ENCODE peak calls at places on chromosomes 1 and 21, in four cellular contexts. Z is H1, G is K562, Y is HepG2. L is an unnamed sample. For H3K79me2, the result is how much of the 10 kb centered on the place peaks cover.

GRCh38 chr1:213982814-213983588 is 4.8 kb upstream of the PROX1 start:
- DNase-seq in Z (peak), G (no peak), Y (no peak), L (peak)

GRCh38 chr1:220528679-220529529 is 968 bp downstream of the MARK1 start:
- DNase-seq in Z (peak), G (no peak), Y (no peak), L (peak)

GRCh38 chr1:211939876-211940468 is 95.4 kb downstream of the INTS7 start:
- DNase-seq in Z (no peak), G (no peak), Y (no peak), L (no peak)

GRCh38 chr21:38831526-38832467 is 26.1 kb downstream of the ETS2 start:
- DNase-seq in Z (no peak), G (no peak), Y (peak), L (peak)

GRCh38 chr1:33928256-33928655 is 64.4 kb downstream of the HMGB4 start:
- DNase-seq in Z (no peak), G (no peak), Y (no peak), L (no peak)

GRCh38 chr1:10252508-10252907 is 42.1 kb downstream of the KIF1B start:
- DNase-seq in Z (no peak), G (no peak), Y (peak), L (no peak)

GRCh38 chr1:226604846-226605572 is 56.4 kb downstream of the STUM start:
- DNase-seq in Z (no peak), G (no peak), Y (no peak), L (no peak)

GRCh38 chr1:219798283-219799030 is 129.9 kb downstream of the SLC30A10 start:
- DNase-seq in Z (no peak), G (no peak), Y (no peak), L (no peak)

GRCh38 chr21:34762761-34763160 is 94.0 kb downstream of the CLIC6 start:
- DNase-seq in Z (no peak), G (no peak), Y (no peak), L (no peak)

GRCh38 chr1:55444660-55445059 is 229.5 kb upstream of the USP24 start:
- DNase-seq in Z (no peak), G (no peak), Y (no peak), L (no peak)

GRCh38 chr1:243731301-243731891 is 118.6 kb downstream of the AKT3 start:
- DNase-seq in Z (no peak), G (no peak), Y (no peak), L (peak)

GRCh38 chr1:200966934-200967333 is 56.6 kb downstream of the KIF21B start:
- DNase-seq in Z (no peak), G (no peak), Y (no peak), L (no peak)

GRCh38 chr1:204560590-204560989 is 44.4 kb downstream of the MDM4 start:
- DNase-seq in Z (no peak), G (no peak), Y (no peak), L (no peak)

GRCh38 chr1:55230654-55231053 is 15.5 kb upstream of the USP24 start:
- DNase-seq in Z (no peak), G (no peak), Y (no peak), L (no peak)

GRCh38 chr1:235997049-235997448 is 67.8 kb downstream of the NID1 start:
- DNase-seq in Z (no peak), G (no peak), Y (no peak), L (no peak)

GRCh38 chr1:39105061-39105840 is 79.1 kb downstream of the NDUFS5 start:
- DNase-seq in Z (peak), G (peak), Y (no peak), L (peak)

GRCh38 chr1:8604041-8604942 is 213.1 kb downstream of the RERE start:
- DNase-seq in Z (no peak), G (no peak), Y (no peak), L (no peak)

GRCh38 chr1:33680281-33680840 is 183.5 kb upstream of the HMGB4 start:
- DNase-seq in Z (no peak), G (no peak), Y (no peak), L (no peak)

GRCh38 chr21:45386728-45387371 is 18.1 kb upstream of the COL18A1 start:
- DNase-seq in Z (no peak), G (no peak), Y (no peak), L (peak)

GRCh38 chr1:231216515-231216914 is 24.5 kb upstream of the GNPAT start:
- DNase-seq in Z (no peak), G (no peak), Y (no peak), L (no peak)

GRCh38 chr1:161440312-161440894 is 64.9 kb upstream of the FCGR2A start:
- DNase-seq in Z (peak), G (peak), Y (peak), L (peak)

GRCh38 chr21:32719085-32719484 is 8.7 kb downstream of the SYNJ1 start:
- DNase-seq in Z (no peak), G (no peak), Y (no peak), L (no peak)

GRCh38 chr1:96306809-96307208 is 414.8 kb upstream of the PTBP2 start:
- DNase-seq in Z (no peak), G (no peak), Y (no peak), L (no peak)

GRCh38 chr1:8518490-8518801 is 200.5 kb downstream of the SLC45A1 start:
- DNase-seq in Z (no peak), G (no peak), Y (no peak), L (no peak)

GRCh38 chr1:31497601-31498000 is 78.7 kb upstream of the TINAGL1 start:
- DNase-seq in Z (no peak), G (no peak), Y (no peak), L (no peak)

GRCh38 chr21:41258617-41259016 is 58.0 kb upstream of the FAM3B start:
- DNase-seq in Z (no peak), G (no peak), Y (no peak), L (no peak)

GRCh38 chr1:186882372-186883134 is 53.8 kb downstream of the PLA2G4A start:
- DNase-seq in Z (no peak), G (no peak), Y (no peak), L (no peak)

DNA sequence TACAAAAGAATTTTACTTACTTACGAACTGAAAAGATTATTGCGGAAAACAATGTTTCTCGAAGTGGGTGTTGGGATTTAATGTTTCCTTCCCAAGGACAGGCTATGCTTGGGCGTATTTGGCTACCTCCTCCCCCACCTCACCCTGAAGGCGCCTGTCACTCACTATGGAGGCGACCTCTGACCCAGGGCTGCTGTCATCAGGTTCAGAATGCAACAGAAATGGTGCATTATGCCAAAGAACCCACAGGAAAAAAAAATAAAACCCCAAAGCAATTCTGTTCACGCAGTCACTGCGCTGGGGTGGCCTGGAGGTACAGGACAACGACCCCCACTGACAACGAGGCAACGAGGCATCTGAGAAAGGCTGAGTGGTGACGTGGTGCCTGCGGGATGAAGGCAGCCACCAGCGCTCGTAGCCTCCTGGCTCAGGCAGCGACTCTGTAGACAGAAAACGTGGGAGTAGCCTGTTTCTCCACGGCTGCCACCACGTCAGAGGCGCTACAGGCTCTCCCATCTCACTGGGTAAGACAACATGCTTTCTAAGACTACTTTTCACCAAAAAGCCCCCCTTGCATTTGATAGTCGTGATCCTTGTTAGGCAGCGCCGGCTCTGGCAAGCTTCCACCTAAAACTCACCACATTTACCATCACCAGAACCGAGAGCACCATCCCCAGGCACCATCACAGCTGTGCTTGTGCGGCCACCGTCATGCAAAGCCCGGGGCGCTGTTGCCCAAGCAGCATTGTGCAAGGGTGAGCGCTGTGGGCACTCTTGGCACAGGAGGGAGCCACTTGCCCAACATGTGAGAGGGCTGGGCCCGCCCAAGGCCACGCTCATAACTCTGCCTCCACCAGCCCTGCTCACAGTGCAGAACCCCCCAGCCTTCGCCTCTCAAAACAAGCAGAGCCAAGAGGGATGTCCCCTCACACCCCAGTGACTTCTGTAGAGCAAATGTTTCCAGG is 14.3 kb downstream of the NADK start:
- DNase-seq in Z (no peak), G (no peak), Y (no peak), L (no peak)
- H3K79me2 ChIP-seq in Z (under half), G (half or more), Y (under half), L (under half)

GRCh38 chr21:28729887-28730286 is 262.8 kb downstream of the LTN1 start:
- DNase-seq in Z (no peak), G (no peak), Y (no peak), L (no peak)
- TF ChIP-seq JUN in Z (no peak), G (no peak), Y (no peak), L (no peak)

GRCh38 chr1:91863498-91863897 is 22.5 kb downstream of the TGFBR3 start:
- DNase-seq in Z (no peak), G (no peak), Y (no peak), L (no peak)
- H3K79me2 ChIP-seq in Z (under half), G (under half), Y (half or more), L (under half)

GRCh38 chr1:209670441-209671082 is 4.7 kb upstream of the G0S2 start:
- DNase-seq in Z (no peak), G (no peak), Y (no peak), L (no peak)

GRCh38 chr1:209662879-209663327 is 10.7 kb upstream of the LAMB3 start:
- DNase-seq in Z (no peak), G (no peak), Y (no peak), L (no peak)

GRCh38 chr1:209672705-209673630 is 2.2 kb upstream of the G0S2 start:
- DNase-seq in Z (no peak), G (no peak), Y (no peak), L (no peak)

GRCh38 chr1:209667103-209667502 is 8.1 kb upstream of the G0S2 start:
- DNase-seq in Z (no peak), G (no peak), Y (no peak), L (no peak)

DNA sequence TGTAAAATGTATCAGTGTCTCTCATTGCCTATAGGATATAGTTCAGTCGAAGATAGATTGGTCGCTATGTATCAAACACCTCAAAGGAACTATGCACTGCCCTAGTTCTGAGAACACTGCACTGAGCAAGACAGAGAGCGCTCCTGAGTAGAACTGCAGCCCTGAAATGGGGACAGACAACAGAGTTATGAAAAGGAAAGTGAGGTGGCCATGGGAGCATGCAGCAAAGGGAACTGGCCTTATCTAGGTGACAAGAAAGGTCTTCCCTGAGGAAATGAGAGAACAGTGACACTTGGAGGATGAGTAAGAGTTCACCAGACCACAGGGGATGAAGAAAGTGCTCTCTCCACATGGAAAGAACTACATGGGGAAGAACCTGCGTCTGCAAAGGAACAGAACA is 7.5 kb upstream of the G0S2 start:
- DNase-seq in Z (no peak), G (no peak), Y (no peak), L (no peak)
- TF ChIP-seq JUN in Z (no peak), G (no peak), Y (no peak), L (no peak)

GRCh38 chr1:117930484-117930883 is 945 bp downstream of the WDR3 start:
- DNase-seq in Z (no peak), G (no peak), Y (no peak), L (peak)

GRCh38 chr1:117930173-117930447 is 571 bp downstream of the WDR3 start:
- DNase-seq in Z (no peak), G (no peak), Y (no peak), L (no peak)

GRCh38 chr1:117929340-117930172 is at the start of the genes GDAP2 and WDR3:
- DNase-seq in Z (peak), G (peak), Y (peak), L (peak)

GRCh38 chr1:117933769-117934168 is 4.2 kb downstream of the WDR3 start:
- DNase-seq in Z (no peak), G (no peak), Y (no peak), L (no peak)

DNA sequence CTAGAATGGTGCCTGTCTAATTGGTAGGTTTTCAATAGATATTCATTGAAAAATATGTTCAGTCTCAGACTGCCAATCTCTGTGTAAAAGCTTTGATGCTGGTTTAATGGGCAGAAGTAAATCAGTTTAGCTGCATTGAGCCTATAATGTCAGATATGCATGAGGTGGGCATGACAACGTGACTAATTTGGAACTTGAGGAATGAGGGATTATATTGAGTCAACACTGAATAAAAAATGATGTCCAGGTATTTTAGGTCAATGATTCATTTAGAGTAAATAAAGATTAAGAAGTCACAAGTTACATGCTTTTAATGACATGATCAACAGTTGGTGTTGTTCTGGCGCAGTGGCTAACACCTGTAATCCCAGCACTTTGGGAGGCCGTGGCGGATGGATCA is 3.0 kb downstream of the WDR3 start:
- DNase-seq in Z (no peak), G (no peak), Y (no peak), L (no peak)
- H3K79me2 ChIP-seq in Z (under half), G (half or more), Y (half or more), L (under half)

DNA sequence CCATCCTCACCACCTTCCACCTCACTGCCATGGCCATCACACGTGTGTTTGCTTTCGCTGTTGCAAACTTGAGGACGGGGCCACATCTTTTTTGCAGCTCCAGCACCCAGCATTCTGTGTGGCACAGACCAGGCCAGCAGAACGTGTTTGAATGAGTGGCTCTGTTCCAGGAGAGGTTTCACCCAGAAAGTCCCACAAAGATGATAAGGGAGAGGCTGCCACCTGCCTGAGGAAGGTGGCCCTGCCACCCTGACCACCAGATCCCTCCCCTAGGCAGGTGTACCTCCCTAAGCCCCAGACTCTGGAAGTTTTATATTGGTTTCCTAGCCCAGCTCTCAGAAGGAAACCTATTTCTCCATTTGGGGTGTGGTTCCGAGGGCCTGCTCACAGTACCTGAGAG is 252.1 kb downstream of the KAZN start:
- DNase-seq in Z (no peak), G (peak), Y (no peak), L (no peak)
- TF ChIP-seq JUN in Z (no peak), G (no peak), Y (no peak), L (no peak)

GRCh38 chr1:7355646-7356045 is 415.4 kb upstream of the VAMP3 start:
- DNase-seq in Z (no peak), G (no peak), Y (no peak), L (no peak)
- H3K79me2 ChIP-seq in Z (under half), G (under half), Y (under half), L (under half)